ENCODE peak calls at places on chromosomes 16 and 17, in nine cellular contexts. One of them, this sample, is unnamed.
A peak's percentile ranks its signal among the peaks of the same experiment; 100 is the strongest.

GRCh38 chr16:75389096-75389692 is 44.1 kb downstream of the CFDP1 start:
- DNase-seq in tibial nerve: no peak
- DNase-seq in uterus: no peak
- DNase-seq in HCT116: no peak
- DNase-seq in adrenal gland: no peak
- DNase-seq in ovary: no peak
- DNase-seq in A549: no peak
- DNase-seq in prostate gland: no peak
- DNase-seq in Peyer's patch: no peak
- DNase-seq in this sample: no peak

GRCh38 chr17:45311762-45312476 is 4.9 kb downstream of the MAP3K14 start:
- DNase-seq in Peyer's patch: peak; percentile 95
- DNase-seq in tibial nerve: peak; percentile 32
- DNase-seq in A549: peak; percentile 59
- DNase-seq in ovary: no peak
- DNase-seq in HCT116: peak; percentile 82
- DNase-seq in adrenal gland: peak; percentile 87
- DNase-seq in uterus: peak; percentile 53
- DNase-seq in prostate gland: peak; percentile 53
- DNase-seq in this sample: peak; percentile 30

GRCh38 chr17:49545007-49545660 is 30.5 kb upstream of the NXPH3 start:
- DNase-seq in Peyer's patch: peak; percentile 32
- DNase-seq in uterus: no peak
- DNase-seq in HCT116: no peak
- DNase-seq in tibial nerve: no peak
- DNase-seq in A549: no peak
- DNase-seq in ovary: no peak
- DNase-seq in adrenal gland: no peak
- DNase-seq in prostate gland: no peak
- DNase-seq in this sample: no peak

GRCh38 chr16:16861546-16861945 is 482.6 kb downstream of the NPIPA7 start:
- DNase-seq in HCT116: peak; percentile 18
- DNase-seq in adrenal gland: peak; percentile 70
- DNase-seq in tibial nerve: no peak
- DNase-seq in prostate gland: peak; percentile 49
- DNase-seq in uterus: no peak
- DNase-seq in Peyer's patch: peak; percentile 73
- DNase-seq in ovary: peak; percentile 10
- DNase-seq in A549: peak; percentile 52
- DNase-seq in this sample: peak; percentile 48

GRCh38 chr17:16104189-16104588 is 104.6 kb downstream of the TTC19 start:
- DNase-seq in ovary: no peak
- DNase-seq in Peyer's patch: no peak
- DNase-seq in uterus: no peak
- DNase-seq in prostate gland: no peak
- DNase-seq in HCT116: no peak
- DNase-seq in A549: no peak
- DNase-seq in tibial nerve: no peak
- DNase-seq in adrenal gland: no peak
- DNase-seq in this sample: no peak

GRCh38 chr16:86661715-86662114 is 83.4 kb downstream of the FOXL1 start:
- DNase-seq in A549: no peak
- DNase-seq in uterus: no peak
- DNase-seq in Peyer's patch: no peak
- DNase-seq in ovary: no peak
- DNase-seq in prostate gland: no peak
- DNase-seq in adrenal gland: no peak
- DNase-seq in HCT116: no peak
- DNase-seq in tibial nerve: no peak
- DNase-seq in this sample: no peak

GRCh38 chr17:81400154-81400938 is 5.1 kb downstream of the BAHCC1 start:
- DNase-seq in uterus: no peak
- DNase-seq in Peyer's patch: peak; percentile 66
- DNase-seq in HCT116: no peak
- DNase-seq in A549: peak; percentile 68
- DNase-seq in ovary: no peak
- DNase-seq in adrenal gland: no peak
- DNase-seq in prostate gland: no peak
- DNase-seq in tibial nerve: no peak
- DNase-seq in this sample: no peak

GRCh38 chr17:57294629-57295501 is 38.5 kb downstream of the MSI2 start:
- DNase-seq in ovary: no peak
- DNase-seq in HCT116: peak; percentile 94
- DNase-seq in A549: peak; percentile 28
- DNase-seq in uterus: no peak
- DNase-seq in prostate gland: no peak
- DNase-seq in Peyer's patch: no peak
- DNase-seq in adrenal gland: peak; percentile 84
- DNase-seq in tibial nerve: no peak
- DNase-seq in this sample: peak; percentile 11

GRCh38 chr17:45357364-45357997 is 40.7 kb upstream of the MAP3K14 start:
- DNase-seq in HCT116: no peak
- DNase-seq in prostate gland: no peak
- DNase-seq in ovary: no peak
- DNase-seq in A549: no peak
- DNase-seq in uterus: no peak
- DNase-seq in tibial nerve: no peak
- DNase-seq in Peyer's patch: no peak
- DNase-seq in adrenal gland: no peak
- DNase-seq in this sample: no peak

GRCh38 chr16:67441289-67441753 is 10.4 kb downstream of the HSD11B2 start:
- DNase-seq in prostate gland: peak; percentile 92
- DNase-seq in A549: no peak
- DNase-seq in uterus: peak; percentile 45
- DNase-seq in tibial nerve: no peak
- DNase-seq in adrenal gland: no peak
- DNase-seq in Peyer's patch: peak; percentile 93
- DNase-seq in ovary: no peak
- DNase-seq in HCT116: no peak
- DNase-seq in this sample: no peak

GRCh38 chr17:61405047-61405685 is 5.5 kb downstream of the TBX2 start:
- DNase-seq in A549: no peak
- DNase-seq in adrenal gland: no peak
- DNase-seq in uterus: no peak
- DNase-seq in Peyer's patch: no peak
- DNase-seq in prostate gland: no peak
- DNase-seq in ovary: no peak
- DNase-seq in HCT116: no peak
- DNase-seq in tibial nerve: peak; percentile 13
- DNase-seq in this sample: no peak

GRCh38 chr16:78443780-78444422 is 344.4 kb downstream of the WWOX start:
- DNase-seq in uterus: no peak
- DNase-seq in HCT116: no peak
- DNase-seq in adrenal gland: no peak
- DNase-seq in Peyer's patch: no peak
- DNase-seq in prostate gland: no peak
- DNase-seq in tibial nerve: no peak
- DNase-seq in A549: no peak
- DNase-seq in ovary: peak; percentile 30
- DNase-seq in this sample: peak; percentile 25

GRCh38 chr17:16652847-16653366 is 743 bp downstream of the ZNF624 start:
- DNase-seq in adrenal gland: no peak
- DNase-seq in ovary: no peak
- DNase-seq in tibial nerve: no peak
- DNase-seq in A549: no peak
- DNase-seq in HCT116: peak; percentile 6
- DNase-seq in prostate gland: no peak
- DNase-seq in uterus: no peak
- DNase-seq in Peyer's patch: no peak
- DNase-seq in this sample: peak; percentile 49

GRCh38 chr16:23595951-23596720 is at the start of gene NDUFAB1:
- DNase-seq in adrenal gland: peak; percentile 90
- DNase-seq in A549: peak; percentile 90
- DNase-seq in ovary: peak; percentile 80
- DNase-seq in HCT116: peak; percentile 67
- DNase-seq in uterus: peak; percentile 80
- DNase-seq in Peyer's patch: peak; percentile 96
- DNase-seq in tibial nerve: peak; percentile 68
- DNase-seq in prostate gland: peak; percentile 88
- DNase-seq in this sample: peak; percentile 96
- TF ChIP-seq POLR2A in adrenal gland: no peak
- TF ChIP-seq POLR2A in A549: peak; percentile 69
- TF ChIP-seq POLR2A in ovary: no peak
- TF ChIP-seq POLR2A in HCT116: peak; percentile 55
- TF ChIP-seq POLR2A in uterus: no peak
- TF ChIP-seq POLR2A in Peyer's patch: peak; percentile 17
- TF ChIP-seq POLR2A in tibial nerve: peak; percentile 14
- TF ChIP-seq POLR2A in prostate gland: no peak
- TF ChIP-seq POLR2A in this sample: peak; percentile 57

GRCh38 chr16:70428178-70428998 is 10.5 kb downstream of the ST3GAL2 start:
- DNase-seq in tibial nerve: peak; percentile 58
- DNase-seq in ovary: peak; percentile 96
- DNase-seq in adrenal gland: peak; percentile 100
- DNase-seq in uterus: peak; percentile 90
- DNase-seq in prostate gland: peak; percentile 44
- DNase-seq in Peyer's patch: peak; percentile 92
- DNase-seq in HCT116: peak; percentile 51
- DNase-seq in A549: peak; percentile 96
- DNase-seq in this sample: peak; percentile 100
- TF ChIP-seq POLR2A in tibial nerve: no peak
- TF ChIP-seq POLR2A in ovary: no peak
- TF ChIP-seq POLR2A in adrenal gland: no peak
- TF ChIP-seq POLR2A in uterus: no peak
- TF ChIP-seq POLR2A in prostate gland: no peak
- TF ChIP-seq POLR2A in Peyer's patch: peak; percentile 83
- TF ChIP-seq POLR2A in HCT116: no peak
- TF ChIP-seq POLR2A in A549: no peak
- TF ChIP-seq POLR2A in this sample: peak; percentile 79

GRCh38 chr17:18855831-18856624 is 1.9 kb upstream of the PRPSAP2 start:
- DNase-seq in HCT116: peak; percentile 86
- DNase-seq in ovary: peak; percentile 94
- DNase-seq in tibial nerve: peak; percentile 86
- DNase-seq in uterus: peak; percentile 95
- DNase-seq in Peyer's patch: peak; percentile 97
- DNase-seq in prostate gland: peak; percentile 95
- DNase-seq in A549: peak; percentile 94
- DNase-seq in adrenal gland: peak; percentile 96
- DNase-seq in this sample: peak; percentile 95
- TF ChIP-seq POLR2A in HCT116: peak; percentile 61
- TF ChIP-seq POLR2A in ovary: peak; percentile 94
- TF ChIP-seq POLR2A in tibial nerve: peak; percentile 96
- TF ChIP-seq POLR2A in uterus: peak; percentile 97
- TF ChIP-seq POLR2A in Peyer's patch: peak; percentile 72
- TF ChIP-seq POLR2A in prostate gland: peak; percentile 90
- TF ChIP-seq POLR2A in A549: peak; percentile 81
- TF ChIP-seq POLR2A in adrenal gland: peak; percentile 48
- TF ChIP-seq POLR2A in this sample: peak; percentile 97

GRCh38 chr16:49578435-49579024 is 204.9 kb downstream of the C16orf78 start:
- DNase-seq in prostate gland: no peak
- DNase-seq in A549: no peak
- DNase-seq in Peyer's patch: no peak
- DNase-seq in uterus: no peak
- DNase-seq in HCT116: no peak
- DNase-seq in tibial nerve: no peak
- DNase-seq in adrenal gland: no peak
- DNase-seq in ovary: peak; percentile 44
- DNase-seq in this sample: no peak
- TF ChIP-seq POLR2A in prostate gland: no peak
- TF ChIP-seq POLR2A in A549: no peak
- TF ChIP-seq POLR2A in Peyer's patch: no peak
- TF ChIP-seq POLR2A in uterus: no peak
- TF ChIP-seq POLR2A in HCT116: no peak
- TF ChIP-seq POLR2A in tibial nerve: no peak
- TF ChIP-seq POLR2A in adrenal gland: no peak
- TF ChIP-seq POLR2A in ovary: no peak
- TF ChIP-seq POLR2A in this sample: no peak

GRCh38 chr17:28473542-28473941 is at the start of gene SLC13A2:
- DNase-seq in tibial nerve: no peak
- DNase-seq in Peyer's patch: peak; percentile 80
- DNase-seq in A549: no peak
- DNase-seq in HCT116: no peak
- DNase-seq in prostate gland: no peak
- DNase-seq in ovary: no peak
- DNase-seq in uterus: no peak
- DNase-seq in adrenal gland: no peak
- DNase-seq in this sample: no peak
- TF ChIP-seq POLR2A in tibial nerve: no peak
- TF ChIP-seq POLR2A in Peyer's patch: peak; percentile 99
- TF ChIP-seq POLR2A in A549: no peak
- TF ChIP-seq POLR2A in HCT116: no peak
- TF ChIP-seq POLR2A in prostate gland: no peak
- TF ChIP-seq POLR2A in ovary: no peak
- TF ChIP-seq POLR2A in uterus: no peak
- TF ChIP-seq POLR2A in adrenal gland: no peak
- TF ChIP-seq POLR2A in this sample: no peak